ENCODE peak calls at places on chromosomes 13 and 19, in six cellular contexts. V is GM23248, H is neuronal stem cell, Z is psoas muscle, L is HAP-1, Q is hepatocyte. U is an unnamed sample.

GRCh38 chr19:52922841-52923781 is at the start of gene ZNF888:
- DNase-seq in Z (peak), H (peak), L (peak), V (peak), Q (peak), U (peak)

GRCh38 chr13:114229486-114229885 is 5.2 kb upstream of the CDC16 start:
- DNase-seq in H (no peak), V (peak), Z (no peak), Q (no peak), L (no peak), U (no peak)

GRCh38 chr13:26919311-26919710 is 158.7 kb upstream of the GPR12 start:
- DNase-seq in V (peak), Z (no peak), H (no peak), Q (no peak), L (no peak), U (no peak)

GRCh38 chr13:36548129-36548528 is 115.8 kb downstream of the CCNA1 start:
- DNase-seq in Q (no peak), L (no peak), Z (no peak), V (no peak), H (no peak), U (no peak)

GRCh38 chr19:2665103-2665502 is 37.4 kb downstream of the GNG7 start:
- DNase-seq in H (no peak), Z (no peak), Q (no peak), V (no peak), L (no peak), U (no peak)

GRCh38 chr13:112895521-112896465 is 73.2 kb upstream of the MCF2L start:
- DNase-seq in Q (no peak), Z (peak), V (no peak), H (no peak), L (no peak), U (no peak)

GRCh38 chr13:46571941-46572340 is 19.0 kb downstream of the LRCH1 start:
- DNase-seq in Z (no peak), V (no peak), H (no peak), L (no peak), Q (no peak), U (no peak)

GRCh38 chr13:71517004-71517403 is 350.0 kb downstream of the DACH1 start:
- DNase-seq in L (no peak), V (no peak), H (no peak), Q (no peak), Z (no peak), U (no peak)

GRCh38 chr19:46283771-46284170 is 13.1 kb upstream of the HIF3A start:
- DNase-seq in Z (no peak), V (no peak), Q (no peak), L (no peak), H (no peak), U (no peak)

GRCh38 chr19:1862424-1863307 is 713 bp downstream of the KLF16 start:
- DNase-seq in Q (peak), L (no peak), H (no peak), V (peak), Z (no peak), U (peak)

GRCh38 chr19:58399903-58400637 is 4.6 kb downstream of the RNF225 start:
- DNase-seq in Z (no peak), Q (no peak), H (no peak), V (peak), L (no peak), U (no peak)

GRCh38 chr13:72341904-72342303 is 385.5 kb downstream of the MZT1 start:
- DNase-seq in V (no peak), Q (no peak), Z (no peak), L (no peak), H (no peak), U (no peak)

GRCh38 chr13:105817011-105817410 is 718.5 kb downstream of the EFNB2 start:
- DNase-seq in H (no peak), Z (no peak), Q (peak), V (no peak), L (no peak), U (no peak)

GRCh38 chr19:1355258-1355973 is 28.3 kb upstream of the NDUFS7 start:
- DNase-seq in H (no peak), Z (no peak), V (peak), L (no peak), Q (no peak), U (no peak)

GRCh38 chr13:97629601-97630272 is 195.8 kb downstream of the RAP2A start:
- DNase-seq in L (no peak), V (no peak), Z (no peak), Q (no peak), H (no peak), U (no peak)

DNA sequence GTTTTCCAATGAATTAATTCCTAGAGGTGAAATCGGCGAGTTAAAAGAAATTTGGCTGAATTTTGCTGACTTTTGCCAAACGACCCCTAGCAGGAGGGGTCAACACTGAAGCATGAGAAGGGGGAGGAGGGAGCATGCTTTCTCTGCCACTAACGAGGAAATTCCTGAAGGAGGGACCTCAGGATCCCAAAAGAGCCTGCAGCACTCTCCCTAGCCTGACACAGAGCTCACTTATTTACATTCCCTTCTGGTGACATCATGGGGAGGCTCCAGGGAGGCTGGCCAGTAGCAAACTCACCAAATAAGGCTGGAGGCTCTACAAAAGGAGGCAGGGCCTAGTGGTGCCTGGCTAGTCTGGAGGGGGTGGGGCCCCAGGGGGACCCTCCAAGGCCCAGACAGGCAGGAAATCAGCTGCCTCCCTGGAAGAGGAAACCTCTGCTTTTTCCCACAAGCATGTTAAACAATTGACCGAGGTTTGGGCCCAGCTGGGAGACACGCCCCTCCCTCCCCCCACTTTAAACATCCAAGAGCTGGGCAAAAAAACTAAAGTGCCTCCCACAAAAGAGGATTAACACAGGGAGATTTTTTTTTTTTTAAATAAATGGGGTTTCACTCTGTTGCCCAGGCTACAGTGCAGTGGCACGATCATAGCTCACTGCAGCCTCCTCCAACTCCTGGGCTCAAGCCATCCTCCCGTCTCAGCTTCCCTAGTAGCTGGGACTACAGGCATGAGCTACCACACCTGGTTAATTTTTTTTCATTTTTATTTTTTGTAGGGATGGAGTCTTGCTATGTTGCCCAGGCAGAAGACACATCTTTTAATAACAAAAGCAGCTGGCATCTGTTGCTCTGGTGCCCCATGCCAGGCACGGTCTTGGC is 2.1 kb downstream of the DAPK3 start:
- DNase-seq in L (peak), V (peak), Q (peak), Z (peak), H (peak), U (peak)
- H3K4me3 ChIP-seq in L (peak), V (peak), Q (peak), Z (peak), H (peak), U (no peak)

DNA sequence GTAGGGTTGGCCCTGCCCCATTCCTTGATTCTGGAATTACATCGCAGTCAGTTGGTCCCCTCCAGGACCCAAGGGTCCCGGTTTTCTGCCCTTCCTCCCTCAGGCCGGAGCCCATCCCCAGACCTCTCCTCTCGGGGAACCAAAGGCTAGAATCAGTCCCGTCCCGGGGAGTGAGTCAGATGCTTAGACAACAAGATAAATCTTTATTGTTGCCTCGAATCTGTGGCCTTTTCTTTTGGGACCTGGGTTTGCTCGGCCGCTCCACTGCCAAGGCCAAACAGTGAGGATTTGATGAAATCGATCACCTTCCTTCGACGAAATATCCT is 258 bp upstream of the RASIP1 start:
- DNase-seq in Z (no peak), L (no peak), H (no peak), Q (no peak), V (no peak), U (no peak)
- H3K4me3 ChIP-seq in Z (peak), L (no peak), H (no peak), Q (no peak), V (no peak), U (no peak)

DNA sequence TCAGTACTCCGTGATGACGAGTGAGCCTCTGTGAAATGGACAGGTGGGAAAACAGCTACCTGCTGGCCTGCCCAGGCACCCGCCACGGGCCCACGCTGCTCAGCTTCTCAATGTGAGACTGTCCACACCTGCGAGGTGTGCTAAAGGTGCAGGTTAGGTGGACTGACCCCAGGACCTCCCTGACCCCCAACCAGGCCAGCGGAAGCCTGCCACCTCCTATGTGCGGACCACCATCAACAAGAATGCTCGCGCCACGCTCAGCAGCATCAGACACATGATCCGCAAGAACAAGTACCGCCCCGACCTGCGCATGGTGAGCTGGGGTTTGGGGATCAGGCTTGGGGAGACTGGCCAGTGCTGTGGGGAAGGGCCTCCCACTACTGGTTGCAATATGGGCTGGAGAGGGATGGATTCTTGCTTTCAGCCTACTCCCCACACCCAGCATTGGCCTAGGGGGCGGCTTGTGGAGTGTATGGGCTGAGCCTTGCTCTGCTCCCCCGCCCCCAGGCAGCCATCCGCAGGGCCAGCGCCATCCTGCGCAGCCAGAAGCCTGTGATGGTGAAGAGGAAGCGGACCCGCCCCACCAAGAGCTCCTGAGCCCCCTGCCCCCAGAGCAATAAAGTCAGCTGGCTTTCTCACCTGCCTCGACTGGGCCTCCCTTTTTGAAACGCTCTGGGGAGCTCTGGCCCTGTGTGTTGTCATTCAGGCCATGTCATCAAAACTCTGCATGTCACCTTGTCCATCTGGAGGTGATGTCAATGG is 2.2 kb downstream of the RPL28 start:
- DNase-seq in Q (no peak), Z (no peak), L (no peak), V (no peak), H (no peak), U (no peak)
- H3K4me3 ChIP-seq in Q (no peak), Z (peak), L (peak), V (peak), H (peak), U (no peak)

GRCh38 chr13:28099396-28100148 is 804 bp downstream of the FLT3 start:
- DNase-seq in H (peak), L (no peak), Q (no peak), V (no peak), Z (no peak), U (no peak)
- H3K4me3 ChIP-seq in H (peak), L (peak), Q (peak), V (peak), Z (peak), U (peak)

GRCh38 chr19:41774515-41774980 is 19.2 kb downstream of the CEACAM6 start:
- DNase-seq in V (no peak), H (no peak), L (no peak), Q (peak), Z (no peak), U (no peak)
- H3K4me3 ChIP-seq in V (no peak), H (no peak), L (no peak), Q (no peak), Z (no peak), U (no peak)

GRCh38 chr19:47572635-47573034 is 313 bp downstream of the ZNF541 start:
- DNase-seq in Q (no peak), H (no peak), L (no peak), V (no peak), Z (no peak), U (no peak)
- H3K4me3 ChIP-seq in Q (no peak), H (no peak), L (no peak), V (peak), Z (peak), U (no peak)